ENCODE peak calls at places on chromosomes 3 and 15, in nine cellular contexts. One of them, this sample, is unnamed.

GRCh38 chr3:54527953-54528352 is 399.9 kb downstream of the LRTM1 start:
- DNase-seq in bronchial epithelial cell: no peak
- DNase-seq in GM10248: no peak
- DNase-seq in heart left ventricle: no peak
- DNase-seq in IMR-90: no peak
- DNase-seq in CD8-positive, alpha-beta T cell: no peak
- DNase-seq in HL-60: no peak
- DNase-seq in fibroblast of pulmonary artery: peak
- DNase-seq in epithelial cell of esophagus: no peak
- DNase-seq in this sample: no peak

GRCh38 chr3:138569090-138569489 is 25.0 kb downstream of the CEP70 start:
- DNase-seq in heart left ventricle: no peak
- DNase-seq in IMR-90: peak
- DNase-seq in GM10248: no peak
- DNase-seq in fibroblast of pulmonary artery: no peak
- DNase-seq in epithelial cell of esophagus: no peak
- DNase-seq in HL-60: no peak
- DNase-seq in CD8-positive, alpha-beta T cell: no peak
- DNase-seq in bronchial epithelial cell: no peak
- DNase-seq in this sample: no peak

GRCh38 chr15:84113919-84114318 is 121.7 kb upstream of the GOLGA6L4 start:
- DNase-seq in heart left ventricle: no peak
- DNase-seq in CD8-positive, alpha-beta T cell: no peak
- DNase-seq in epithelial cell of esophagus: no peak
- DNase-seq in HL-60: no peak
- DNase-seq in fibroblast of pulmonary artery: no peak
- DNase-seq in GM10248: no peak
- DNase-seq in IMR-90: no peak
- DNase-seq in bronchial epithelial cell: no peak
- DNase-seq in this sample: no peak

GRCh38 chr3:152376351-152377183 is 107.8 kb downstream of the MBNL1 start:
- DNase-seq in bronchial epithelial cell: no peak
- DNase-seq in HL-60: peak
- DNase-seq in epithelial cell of esophagus: no peak
- DNase-seq in GM10248: peak
- DNase-seq in IMR-90: peak
- DNase-seq in heart left ventricle: no peak
- DNase-seq in CD8-positive, alpha-beta T cell: no peak
- DNase-seq in fibroblast of pulmonary artery: peak
- DNase-seq in this sample: no peak

GRCh38 chr3:152174876-152175575 is 93.7 kb upstream of the MBNL1 start:
- DNase-seq in HL-60: no peak
- DNase-seq in heart left ventricle: no peak
- DNase-seq in bronchial epithelial cell: no peak
- DNase-seq in IMR-90: peak
- DNase-seq in CD8-positive, alpha-beta T cell: no peak
- DNase-seq in GM10248: no peak
- DNase-seq in fibroblast of pulmonary artery: no peak
- DNase-seq in epithelial cell of esophagus: no peak
- DNase-seq in this sample: no peak

GRCh38 chr3:12727937-12728336 is 31.1 kb downstream of the TMEM40 start:
- DNase-seq in bronchial epithelial cell: no peak
- DNase-seq in GM10248: no peak
- DNase-seq in IMR-90: no peak
- DNase-seq in fibroblast of pulmonary artery: no peak
- DNase-seq in heart left ventricle: no peak
- DNase-seq in CD8-positive, alpha-beta T cell: no peak
- DNase-seq in epithelial cell of esophagus: no peak
- DNase-seq in HL-60: no peak
- DNase-seq in this sample: no peak

GRCh38 chr3:189406148-189406547 is 225.0 kb upstream of the TP63 start:
- DNase-seq in HL-60: no peak
- DNase-seq in fibroblast of pulmonary artery: no peak
- DNase-seq in IMR-90: no peak
- DNase-seq in CD8-positive, alpha-beta T cell: no peak
- DNase-seq in heart left ventricle: no peak
- DNase-seq in epithelial cell of esophagus: no peak
- DNase-seq in GM10248: no peak
- DNase-seq in bronchial epithelial cell: no peak
- DNase-seq in this sample: no peak

GRCh38 chr3:170414202-170414663 is 4.4 kb upstream of the CLDN11 start:
- DNase-seq in CD8-positive, alpha-beta T cell: no peak
- DNase-seq in IMR-90: peak
- DNase-seq in bronchial epithelial cell: peak
- DNase-seq in GM10248: peak
- DNase-seq in epithelial cell of esophagus: peak
- DNase-seq in heart left ventricle: no peak
- DNase-seq in HL-60: peak
- DNase-seq in fibroblast of pulmonary artery: peak
- DNase-seq in this sample: peak

GRCh38 chr15:80750591-80750990 is 28.6 kb upstream of the CEMIP start:
- DNase-seq in heart left ventricle: no peak
- DNase-seq in epithelial cell of esophagus: no peak
- DNase-seq in CD8-positive, alpha-beta T cell: no peak
- DNase-seq in HL-60: no peak
- DNase-seq in fibroblast of pulmonary artery: no peak
- DNase-seq in bronchial epithelial cell: no peak
- DNase-seq in IMR-90: no peak
- DNase-seq in GM10248: no peak
- DNase-seq in this sample: no peak

GRCh38 chr3:38543602-38544001 is 47.5 kb downstream of the EXOG start:
- DNase-seq in HL-60: no peak
- DNase-seq in bronchial epithelial cell: no peak
- DNase-seq in IMR-90: peak
- DNase-seq in GM10248: no peak
- DNase-seq in heart left ventricle: peak
- DNase-seq in epithelial cell of esophagus: no peak
- DNase-seq in CD8-positive, alpha-beta T cell: no peak
- DNase-seq in fibroblast of pulmonary artery: no peak
- DNase-seq in this sample: no peak

GRCh38 chr3:186946756-186947375 is 16.5 kb downstream of the ST6GAL1 start:
- DNase-seq in bronchial epithelial cell: no peak
- DNase-seq in IMR-90: no peak
- DNase-seq in HL-60: no peak
- DNase-seq in heart left ventricle: no peak
- DNase-seq in fibroblast of pulmonary artery: no peak
- DNase-seq in epithelial cell of esophagus: no peak
- DNase-seq in GM10248: peak
- DNase-seq in CD8-positive, alpha-beta T cell: no peak
- DNase-seq in this sample: no peak

GRCh38 chr3:192296845-192297244 is 430.5 kb downstream of the FGF12 start:
- DNase-seq in HL-60: no peak
- DNase-seq in IMR-90: no peak
- DNase-seq in heart left ventricle: no peak
- DNase-seq in bronchial epithelial cell: no peak
- DNase-seq in fibroblast of pulmonary artery: no peak
- DNase-seq in epithelial cell of esophagus: no peak
- DNase-seq in GM10248: no peak
- DNase-seq in CD8-positive, alpha-beta T cell: no peak
- DNase-seq in this sample: no peak

GRCh38 chr3:57647292-57647940 is 45.5 kb downstream of the DENND6A start:
- DNase-seq in CD8-positive, alpha-beta T cell: no peak
- DNase-seq in GM10248: no peak
- DNase-seq in epithelial cell of esophagus: peak
- DNase-seq in heart left ventricle: no peak
- DNase-seq in IMR-90: no peak
- DNase-seq in bronchial epithelial cell: peak
- DNase-seq in fibroblast of pulmonary artery: no peak
- DNase-seq in HL-60: no peak
- DNase-seq in this sample: no peak

GRCh38 chr3:10946526-10946925 is 46.0 kb upstream of the SLC6A1 start:
- DNase-seq in HL-60: no peak
- DNase-seq in bronchial epithelial cell: peak
- DNase-seq in IMR-90: no peak
- DNase-seq in epithelial cell of esophagus: peak
- DNase-seq in CD8-positive, alpha-beta T cell: no peak
- DNase-seq in heart left ventricle: no peak
- DNase-seq in fibroblast of pulmonary artery: no peak
- DNase-seq in GM10248: no peak
- DNase-seq in this sample: no peak

GRCh38 chr15:87949934-87950298 is 306.6 kb downstream of the NTRK3 start:
- DNase-seq in IMR-90: no peak
- DNase-seq in HL-60: no peak
- DNase-seq in fibroblast of pulmonary artery: no peak
- DNase-seq in CD8-positive, alpha-beta T cell: no peak
- DNase-seq in bronchial epithelial cell: no peak
- DNase-seq in epithelial cell of esophagus: no peak
- DNase-seq in GM10248: no peak
- DNase-seq in heart left ventricle: no peak
- DNase-seq in this sample: no peak

GRCh38 chr3:21484323-21485154 is 266.5 kb downstream of the ZNF385D start:
- DNase-seq in GM10248: peak
- DNase-seq in CD8-positive, alpha-beta T cell: no peak
- DNase-seq in epithelial cell of esophagus: peak
- DNase-seq in bronchial epithelial cell: peak
- DNase-seq in heart left ventricle: peak
- DNase-seq in HL-60: peak
- DNase-seq in fibroblast of pulmonary artery: peak
- DNase-seq in IMR-90: peak
- DNase-seq in this sample: peak

GRCh38 chr15:71691700-71692417 is 118.5 kb upstream of the NR2E3 start:
- DNase-seq in epithelial cell of esophagus: peak
- DNase-seq in HL-60: no peak
- DNase-seq in bronchial epithelial cell: peak
- DNase-seq in GM10248: no peak
- DNase-seq in fibroblast of pulmonary artery: peak
- DNase-seq in CD8-positive, alpha-beta T cell: no peak
- DNase-seq in IMR-90: peak
- DNase-seq in heart left ventricle: no peak
- DNase-seq in this sample: no peak

GRCh38 chr15:68781766-68782588 is 38.7 kb downstream of the ANP32A start:
- DNase-seq in epithelial cell of esophagus: no peak
- DNase-seq in heart left ventricle: peak
- DNase-seq in bronchial epithelial cell: no peak
- DNase-seq in GM10248: no peak
- DNase-seq in HL-60: peak
- DNase-seq in fibroblast of pulmonary artery: no peak
- DNase-seq in CD8-positive, alpha-beta T cell: peak
- DNase-seq in IMR-90: no peak
- DNase-seq in this sample: no peak
- TF ChIP-seq CTCF in epithelial cell of esophagus: no peak
- TF ChIP-seq CTCF in heart left ventricle: no peak
- TF ChIP-seq CTCF in bronchial epithelial cell: no peak
- TF ChIP-seq CTCF in GM10248: no peak
- TF ChIP-seq CTCF in HL-60: no peak
- TF ChIP-seq CTCF in fibroblast of pulmonary artery: no peak
- TF ChIP-seq CTCF in CD8-positive, alpha-beta T cell: no peak
- TF ChIP-seq CTCF in IMR-90: no peak
- TF ChIP-seq CTCF in this sample: no peak

GRCh38 chr3:32391643-32392529 is at the start of gene CMTM7:
- DNase-seq in heart left ventricle: peak
- DNase-seq in IMR-90: peak
- DNase-seq in HL-60: peak
- DNase-seq in epithelial cell of esophagus: peak
- DNase-seq in bronchial epithelial cell: peak
- DNase-seq in GM10248: peak
- DNase-seq in CD8-positive, alpha-beta T cell: peak
- DNase-seq in fibroblast of pulmonary artery: peak
- DNase-seq in this sample: no peak
- TF ChIP-seq CTCF in heart left ventricle: no peak
- TF ChIP-seq CTCF in IMR-90: no peak
- TF ChIP-seq CTCF in HL-60: no peak
- TF ChIP-seq CTCF in epithelial cell of esophagus: no peak
- TF ChIP-seq CTCF in bronchial epithelial cell: peak
- TF ChIP-seq CTCF in GM10248: peak
- TF ChIP-seq CTCF in CD8-positive, alpha-beta T cell: no peak
- TF ChIP-seq CTCF in fibroblast of pulmonary artery: no peak
- TF ChIP-seq CTCF in this sample: no peak

GRCh38 chr15:91816942-91817341 is 36.6 kb upstream of the SLCO3A1 start:
- DNase-seq in IMR-90: no peak
- DNase-seq in epithelial cell of esophagus: no peak
- DNase-seq in bronchial epithelial cell: no peak
- DNase-seq in heart left ventricle: no peak
- DNase-seq in HL-60: no peak
- DNase-seq in fibroblast of pulmonary artery: no peak
- DNase-seq in GM10248: no peak
- DNase-seq in CD8-positive, alpha-beta T cell: no peak
- DNase-seq in this sample: no peak

GRCh38 chr15:91824256-91824655 is 29.3 kb upstream of the SLCO3A1 start:
- DNase-seq in bronchial epithelial cell: no peak
- DNase-seq in CD8-positive, alpha-beta T cell: no peak
- DNase-seq in heart left ventricle: no peak
- DNase-seq in HL-60: no peak
- DNase-seq in GM10248: no peak
- DNase-seq in IMR-90: no peak
- DNase-seq in epithelial cell of esophagus: peak
- DNase-seq in fibroblast of pulmonary artery: peak
- DNase-seq in this sample: no peak

DNA sequence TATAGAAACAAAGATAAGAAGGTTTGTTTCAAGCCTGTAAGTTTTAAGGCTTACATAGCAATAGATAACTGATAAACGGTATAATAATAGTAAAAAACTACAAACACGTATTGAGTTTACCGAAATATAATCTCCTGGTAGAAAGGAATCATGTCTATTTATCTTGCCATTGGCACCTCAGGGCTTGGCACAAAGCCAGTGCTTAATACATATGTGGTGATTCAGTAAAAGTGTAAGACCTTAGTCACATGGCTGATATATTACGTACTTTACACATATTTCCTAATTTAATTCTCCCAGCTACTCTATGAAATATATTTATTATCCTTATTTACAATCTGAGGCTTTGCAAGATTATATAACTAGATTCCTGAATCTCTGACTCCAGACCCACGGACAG is 32.0 kb upstream of the SLCO3A1 start:
- DNase-seq in HL-60: no peak
- DNase-seq in epithelial cell of esophagus: peak
- DNase-seq in bronchial epithelial cell: peak
- DNase-seq in heart left ventricle: no peak
- DNase-seq in GM10248: no peak
- DNase-seq in fibroblast of pulmonary artery: no peak
- DNase-seq in CD8-positive, alpha-beta T cell: no peak
- DNase-seq in IMR-90: no peak
- DNase-seq in this sample: no peak
- TF ChIP-seq CTCF in HL-60: no peak
- TF ChIP-seq CTCF in epithelial cell of esophagus: no peak
- TF ChIP-seq CTCF in bronchial epithelial cell: no peak
- TF ChIP-seq CTCF in heart left ventricle: no peak
- TF ChIP-seq CTCF in GM10248: no peak
- TF ChIP-seq CTCF in fibroblast of pulmonary artery: no peak
- TF ChIP-seq CTCF in CD8-positive, alpha-beta T cell: no peak
- TF ChIP-seq CTCF in IMR-90: no peak
- TF ChIP-seq CTCF in this sample: no peak

DNA sequence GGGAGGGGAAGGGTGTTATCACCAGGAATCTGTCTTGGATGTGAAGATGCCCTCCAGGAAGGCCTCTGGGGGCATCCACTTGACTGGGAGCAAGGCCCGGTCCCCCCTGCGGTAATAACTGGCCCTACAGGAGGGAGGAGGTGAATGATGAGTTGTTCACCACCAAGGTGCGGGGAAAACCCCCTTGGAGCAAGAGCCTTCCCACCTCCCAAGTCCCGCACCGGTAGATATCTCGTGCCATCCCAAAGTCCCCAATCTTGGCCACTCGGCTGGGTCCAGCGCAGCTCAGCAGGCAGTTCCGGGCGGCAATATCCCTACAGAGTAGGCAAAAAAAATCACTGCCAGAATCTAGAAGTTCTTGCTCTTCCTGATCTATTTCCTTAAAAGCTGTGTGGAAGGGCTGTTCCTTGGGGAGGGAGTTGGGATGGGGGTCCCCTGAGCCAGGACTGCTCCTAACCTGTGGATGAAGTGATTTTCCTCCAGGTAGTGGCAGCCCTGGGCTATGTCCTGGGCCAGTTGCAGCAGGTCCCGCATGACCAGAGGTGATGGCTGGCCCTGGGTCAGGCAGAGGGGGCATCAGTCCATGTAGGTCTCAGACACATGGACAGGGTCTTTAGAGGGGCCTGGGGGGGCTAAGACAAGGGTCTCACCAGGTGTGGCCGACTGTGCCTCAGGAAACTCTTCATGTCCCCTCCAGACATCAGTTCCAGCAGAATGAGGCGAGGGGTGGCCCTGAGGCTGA is 8.7 kb downstream of the LTK start:
- DNase-seq in HL-60: no peak
- DNase-seq in fibroblast of pulmonary artery: no peak
- DNase-seq in epithelial cell of esophagus: no peak
- DNase-seq in GM10248: no peak
- DNase-seq in bronchial epithelial cell: no peak
- DNase-seq in CD8-positive, alpha-beta T cell: no peak
- DNase-seq in IMR-90: no peak
- DNase-seq in heart left ventricle: peak
- DNase-seq in this sample: no peak
- TF ChIP-seq CTCF in HL-60: no peak
- TF ChIP-seq CTCF in fibroblast of pulmonary artery: no peak
- TF ChIP-seq CTCF in epithelial cell of esophagus: no peak
- TF ChIP-seq CTCF in GM10248: no peak
- TF ChIP-seq CTCF in bronchial epithelial cell: no peak
- TF ChIP-seq CTCF in CD8-positive, alpha-beta T cell: no peak
- TF ChIP-seq CTCF in IMR-90: no peak
- TF ChIP-seq CTCF in heart left ventricle: no peak
- TF ChIP-seq CTCF in this sample: no peak